ENCODE peak calls at places on chromosomes 5 and 9, in nine cellular contexts. One of them, this sample, is unnamed.
A peak's percentile ranks its signal among the peaks of the same experiment; 100 is the strongest.

GRCh38 chr9:20476912-20477311 is 145.4 kb downstream of the MLLT3 start:
- DNase-seq in A673: no peak
- DNase-seq in WERI-Rb-1: no peak
- DNase-seq in GM23248: no peak
- DNase-seq in stomach: no peak
- DNase-seq in hepatocyte: peak; percentile 50
- DNase-seq in aorta: no peak
- DNase-seq in CD8-positive, alpha-beta memory T cell: no peak
- DNase-seq in mammary epithelial cell: no peak
- DNase-seq in this sample: peak; percentile 30

GRCh38 chr9:135255033-135255842 is 167.8 kb downstream of the OLFM1 start:
- DNase-seq in WERI-Rb-1: no peak
- DNase-seq in mammary epithelial cell: no peak
- DNase-seq in GM23248: no peak
- DNase-seq in CD8-positive, alpha-beta memory T cell: no peak
- DNase-seq in A673: no peak
- DNase-seq in stomach: no peak
- DNase-seq in aorta: peak; percentile 36
- DNase-seq in hepatocyte: no peak
- DNase-seq in this sample: no peak

GRCh38 chr5:157327771-157328170 is 61.8 kb downstream of the CYFIP2 start:
- DNase-seq in GM23248: no peak
- DNase-seq in CD8-positive, alpha-beta memory T cell: peak; percentile 56
- DNase-seq in mammary epithelial cell: no peak
- DNase-seq in aorta: no peak
- DNase-seq in stomach: no peak
- DNase-seq in hepatocyte: no peak
- DNase-seq in WERI-Rb-1: no peak
- DNase-seq in A673: no peak
- DNase-seq in this sample: no peak

GRCh38 chr5:13027886-13028285 is 916.6 kb downstream of the DNAH5 start:
- DNase-seq in hepatocyte: no peak
- DNase-seq in stomach: no peak
- DNase-seq in mammary epithelial cell: no peak
- DNase-seq in CD8-positive, alpha-beta memory T cell: no peak
- DNase-seq in GM23248: no peak
- DNase-seq in WERI-Rb-1: no peak
- DNase-seq in aorta: no peak
- DNase-seq in A673: no peak
- DNase-seq in this sample: no peak

GRCh38 chr5:137320056-137321045 is 178.8 kb downstream of the SPOCK1 start:
- DNase-seq in mammary epithelial cell: peak; percentile 66
- DNase-seq in stomach: peak; percentile 29
- DNase-seq in GM23248: peak; percentile 69
- DNase-seq in CD8-positive, alpha-beta memory T cell: no peak
- DNase-seq in WERI-Rb-1: peak; percentile 33
- DNase-seq in aorta: no peak
- DNase-seq in A673: peak; percentile 69
- DNase-seq in hepatocyte: peak; percentile 71
- DNase-seq in this sample: no peak

GRCh38 chr5:65213921-65214525 is 267.7 kb downstream of the ADAMTS6 start:
- DNase-seq in CD8-positive, alpha-beta memory T cell: no peak
- DNase-seq in A673: peak; percentile 59
- DNase-seq in GM23248: peak; percentile 38
- DNase-seq in hepatocyte: peak; percentile 30
- DNase-seq in WERI-Rb-1: peak; percentile 30
- DNase-seq in aorta: no peak
- DNase-seq in mammary epithelial cell: peak; percentile 13
- DNase-seq in stomach: no peak
- DNase-seq in this sample: no peak

GRCh38 chr9:133112361-133113026 is 8.5 kb downstream of the RALGDS start:
- DNase-seq in A673: no peak
- DNase-seq in GM23248: no peak
- DNase-seq in CD8-positive, alpha-beta memory T cell: no peak
- DNase-seq in aorta: peak; percentile 93
- DNase-seq in hepatocyte: no peak
- DNase-seq in mammary epithelial cell: no peak
- DNase-seq in stomach: no peak
- DNase-seq in WERI-Rb-1: peak; percentile 17
- DNase-seq in this sample: peak; percentile 78

GRCh38 chr9:76562511-76562911 is 103.5 kb downstream of the GCNT1 start:
- DNase-seq in stomach: no peak
- DNase-seq in A673: no peak
- DNase-seq in hepatocyte: peak; percentile 37
- DNase-seq in CD8-positive, alpha-beta memory T cell: no peak
- DNase-seq in GM23248: peak; percentile 90
- DNase-seq in WERI-Rb-1: no peak
- DNase-seq in mammary epithelial cell: peak; percentile 81
- DNase-seq in aorta: no peak
- DNase-seq in this sample: no peak

GRCh38 chr9:95018099-95018927 is 291.8 kb downstream of the AOPEP start:
- DNase-seq in WERI-Rb-1: no peak
- DNase-seq in stomach: no peak
- DNase-seq in GM23248: peak; percentile 99
- DNase-seq in CD8-positive, alpha-beta memory T cell: no peak
- DNase-seq in mammary epithelial cell: peak; percentile 99
- DNase-seq in A673: no peak
- DNase-seq in aorta: no peak
- DNase-seq in hepatocyte: no peak
- DNase-seq in this sample: peak; percentile 59

GRCh38 chr5:141853895-141854626 is 24.1 kb downstream of the PCDH1 start:
- DNase-seq in WERI-Rb-1: no peak
- DNase-seq in hepatocyte: no peak
- DNase-seq in mammary epithelial cell: no peak
- DNase-seq in stomach: no peak
- DNase-seq in A673: no peak
- DNase-seq in CD8-positive, alpha-beta memory T cell: no peak
- DNase-seq in GM23248: no peak
- DNase-seq in aorta: no peak
- DNase-seq in this sample: no peak

GRCh38 chr9:99176527-99177013 is 45.2 kb downstream of the ALG2 start:
- DNase-seq in GM23248: no peak
- DNase-seq in aorta: no peak
- DNase-seq in hepatocyte: peak; percentile 50
- DNase-seq in mammary epithelial cell: no peak
- DNase-seq in CD8-positive, alpha-beta memory T cell: no peak
- DNase-seq in A673: no peak
- DNase-seq in WERI-Rb-1: peak; percentile 77
- DNase-seq in stomach: no peak
- DNase-seq in this sample: no peak

GRCh38 chr9:35470894-35471293 is 19.0 kb upstream of the RUSC2 start:
- DNase-seq in WERI-Rb-1: no peak
- DNase-seq in mammary epithelial cell: peak; percentile 67
- DNase-seq in stomach: peak; percentile 39
- DNase-seq in A673: no peak
- DNase-seq in CD8-positive, alpha-beta memory T cell: no peak
- DNase-seq in aorta: peak; percentile 56
- DNase-seq in GM23248: peak; percentile 92
- DNase-seq in hepatocyte: no peak
- DNase-seq in this sample: no peak

GRCh38 chr9:72898784-72899733 is 53.8 kb downstream of the ALDH1A1 start:
- DNase-seq in GM23248: no peak
- DNase-seq in WERI-Rb-1: no peak
- DNase-seq in mammary epithelial cell: no peak
- DNase-seq in aorta: no peak
- DNase-seq in A673: no peak
- DNase-seq in hepatocyte: no peak
- DNase-seq in stomach: no peak
- DNase-seq in CD8-positive, alpha-beta memory T cell: no peak
- DNase-seq in this sample: no peak

GRCh38 chr9:72897069-72897649 is 55.7 kb downstream of the ALDH1A1 start:
- DNase-seq in aorta: no peak
- DNase-seq in mammary epithelial cell: no peak
- DNase-seq in hepatocyte: no peak
- DNase-seq in A673: no peak
- DNase-seq in WERI-Rb-1: no peak
- DNase-seq in GM23248: no peak
- DNase-seq in stomach: no peak
- DNase-seq in CD8-positive, alpha-beta memory T cell: no peak
- DNase-seq in this sample: no peak

GRCh38 chr9:72899734-72900477 is 52.9 kb downstream of the ALDH1A1 start:
- DNase-seq in GM23248: no peak
- DNase-seq in CD8-positive, alpha-beta memory T cell: no peak
- DNase-seq in hepatocyte: no peak
- DNase-seq in stomach: no peak
- DNase-seq in WERI-Rb-1: no peak
- DNase-seq in aorta: no peak
- DNase-seq in mammary epithelial cell: peak; percentile 23
- DNase-seq in A673: no peak
- DNase-seq in this sample: no peak

GRCh38 chr9:72896439-72896838 is 56.4 kb downstream of the ALDH1A1 start:
- DNase-seq in aorta: no peak
- DNase-seq in CD8-positive, alpha-beta memory T cell: no peak
- DNase-seq in A673: no peak
- DNase-seq in stomach: no peak
- DNase-seq in hepatocyte: no peak
- DNase-seq in GM23248: no peak
- DNase-seq in WERI-Rb-1: no peak
- DNase-seq in mammary epithelial cell: no peak
- DNase-seq in this sample: no peak

GRCh38 chr9:72898360-72898759 is 54.5 kb downstream of the ALDH1A1 start:
- DNase-seq in aorta: no peak
- DNase-seq in hepatocyte: no peak
- DNase-seq in stomach: no peak
- DNase-seq in CD8-positive, alpha-beta memory T cell: no peak
- DNase-seq in WERI-Rb-1: no peak
- DNase-seq in A673: no peak
- DNase-seq in GM23248: no peak
- DNase-seq in mammary epithelial cell: no peak
- DNase-seq in this sample: no peak
- H3K27me3 ChIP-seq in aorta: no peaks in the 10 kb centered on the region
- H3K27me3 ChIP-seq in hepatocyte: no peaks in the 10 kb centered on the region
- H3K27me3 ChIP-seq in stomach: no peaks in the 10 kb centered on the region
- H3K27me3 ChIP-seq in CD8-positive, alpha-beta memory T cell: no peaks in the 10 kb centered on the region
- H3K27me3 ChIP-seq in WERI-Rb-1: no peaks in the 10 kb centered on the region
- H3K27me3 ChIP-seq in A673: no peaks in the 10 kb centered on the region
- H3K27me3 ChIP-seq in GM23248: no peaks in the 10 kb centered on the region
- H3K27me3 ChIP-seq in mammary epithelial cell: no peaks in the 10 kb centered on the region
- H3K27me3 ChIP-seq in this sample: no peaks in the 10 kb centered on the region

GRCh38 chr5:168165221-168165965 is 126.1 kb upstream of the WWC1 start:
- DNase-seq in hepatocyte: no peak
- DNase-seq in A673: peak; percentile 17
- DNase-seq in aorta: no peak
- DNase-seq in stomach: no peak
- DNase-seq in mammary epithelial cell: peak; percentile 11
- DNase-seq in GM23248: no peak
- DNase-seq in WERI-Rb-1: no peak
- DNase-seq in CD8-positive, alpha-beta memory T cell: no peak
- DNase-seq in this sample: no peak
- H3K4me3 ChIP-seq in hepatocyte: no peak overlapping the region
- H3K4me3 ChIP-seq in A673: no peak overlapping the region
- H3K4me3 ChIP-seq in aorta: no peak overlapping the region
- H3K4me3 ChIP-seq in stomach: no peak overlapping the region
- H3K4me3 ChIP-seq in mammary epithelial cell: no peak overlapping the region
- H3K4me3 ChIP-seq in GM23248: no peak overlapping the region
- H3K4me3 ChIP-seq in WERI-Rb-1: no peak overlapping the region
- H3K4me3 ChIP-seq in CD8-positive, alpha-beta memory T cell: no peak overlapping the region
- H3K4me3 ChIP-seq in this sample: no peak overlapping the region

DNA sequence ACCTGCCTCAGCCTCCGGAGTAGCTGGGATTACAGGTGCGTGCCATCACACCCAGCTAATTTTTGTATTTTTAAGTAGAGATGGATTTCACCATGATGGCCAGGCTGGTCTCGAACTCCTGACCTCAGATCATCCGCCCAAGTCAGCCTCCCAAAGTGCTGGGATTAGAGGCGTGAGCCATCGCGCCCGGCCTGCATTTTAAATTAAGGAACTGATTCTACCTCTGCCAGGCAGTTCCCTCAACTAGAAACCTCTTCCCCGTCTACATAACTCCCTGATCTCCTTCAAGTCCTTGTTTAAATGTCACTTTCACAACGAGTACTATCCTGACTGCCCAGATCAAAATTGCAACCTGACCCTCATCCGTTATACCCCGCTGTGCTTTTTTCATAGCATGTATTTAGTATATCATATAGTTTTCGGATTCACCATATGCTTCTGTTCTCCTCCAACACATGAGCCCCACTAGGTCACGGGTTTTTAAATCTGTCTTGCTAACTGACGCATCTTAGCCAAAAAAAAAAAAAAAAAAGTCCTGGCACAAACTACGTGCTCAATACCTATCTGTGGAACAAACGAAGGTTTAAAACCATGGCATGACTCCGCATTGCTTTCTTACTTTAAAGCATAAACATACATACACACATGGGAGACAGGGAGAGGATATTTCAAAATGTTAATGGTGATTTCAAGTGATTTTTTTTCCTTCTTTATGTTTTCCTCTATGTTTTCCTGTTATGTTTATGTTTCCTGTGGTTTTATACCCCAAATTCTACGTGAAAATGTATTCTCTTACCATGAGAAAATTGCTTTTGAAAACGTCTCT is 766 bp upstream of the SOWAHA start:
- DNase-seq in stomach: peak; percentile 15
- DNase-seq in WERI-Rb-1: no peak
- DNase-seq in A673: no peak
- DNase-seq in GM23248: no peak
- DNase-seq in aorta: no peak
- DNase-seq in hepatocyte: no peak
- DNase-seq in mammary epithelial cell: no peak
- DNase-seq in CD8-positive, alpha-beta memory T cell: no peak
- DNase-seq in this sample: peak; percentile 54
- H3K27me3 ChIP-seq in stomach: peaks cover 51% of the 10 kb centered on the region
- H3K27me3 ChIP-seq in WERI-Rb-1: no peaks in the 10 kb centered on the region
- H3K27me3 ChIP-seq in A673: peaks cover 21% of the 10 kb centered on the region
- H3K27me3 ChIP-seq in GM23248: peaks cover 23% of the 10 kb centered on the region
- H3K27me3 ChIP-seq in aorta: no peaks in the 10 kb centered on the region
- H3K27me3 ChIP-seq in hepatocyte: peaks cover 17% of the 10 kb centered on the region
- H3K27me3 ChIP-seq in mammary epithelial cell: peaks cover 9% of the 10 kb centered on the region
- H3K27me3 ChIP-seq in CD8-positive, alpha-beta memory T cell: peaks cover 22% of the 10 kb centered on the region
- H3K27me3 ChIP-seq in this sample: no peaks in the 10 kb centered on the region

GRCh38 chr5:113259034-113259433 is 175.8 kb downstream of the TSSK1B start:
- DNase-seq in A673: no peak
- DNase-seq in CD8-positive, alpha-beta memory T cell: no peak
- DNase-seq in WERI-Rb-1: no peak
- DNase-seq in mammary epithelial cell: no peak
- DNase-seq in hepatocyte: no peak
- DNase-seq in GM23248: no peak
- DNase-seq in stomach: no peak
- DNase-seq in aorta: no peak
- DNase-seq in this sample: no peak

GRCh38 chr5:113255579-113256210 is 179.1 kb downstream of the TSSK1B start:
- DNase-seq in aorta: no peak
- DNase-seq in A673: no peak
- DNase-seq in GM23248: no peak
- DNase-seq in hepatocyte: no peak
- DNase-seq in mammary epithelial cell: no peak
- DNase-seq in stomach: no peak
- DNase-seq in CD8-positive, alpha-beta memory T cell: no peak
- DNase-seq in WERI-Rb-1: no peak
- DNase-seq in this sample: no peak

GRCh38 chr5:113253037-113253436 is 181.8 kb downstream of the TSSK1B start:
- DNase-seq in WERI-Rb-1: no peak
- DNase-seq in A673: no peak
- DNase-seq in GM23248: no peak
- DNase-seq in hepatocyte: no peak
- DNase-seq in stomach: no peak
- DNase-seq in aorta: no peak
- DNase-seq in mammary epithelial cell: no peak
- DNase-seq in CD8-positive, alpha-beta memory T cell: no peak
- DNase-seq in this sample: no peak

GRCh38 chr5:113255105-113255504 is 179.7 kb downstream of the TSSK1B start:
- DNase-seq in CD8-positive, alpha-beta memory T cell: no peak
- DNase-seq in WERI-Rb-1: no peak
- DNase-seq in A673: no peak
- DNase-seq in hepatocyte: no peak
- DNase-seq in mammary epithelial cell: no peak
- DNase-seq in aorta: no peak
- DNase-seq in stomach: no peak
- DNase-seq in GM23248: no peak
- DNase-seq in this sample: no peak

GRCh38 chr5:113256671-113257452 is 177.9 kb downstream of the TSSK1B start:
- DNase-seq in GM23248: no peak
- DNase-seq in CD8-positive, alpha-beta memory T cell: no peak
- DNase-seq in mammary epithelial cell: no peak
- DNase-seq in WERI-Rb-1: no peak
- DNase-seq in hepatocyte: no peak
- DNase-seq in A673: no peak
- DNase-seq in aorta: no peak
- DNase-seq in stomach: no peak
- DNase-seq in this sample: no peak
- H3K4me3 ChIP-seq in GM23248: no peak overlapping the region
- H3K4me3 ChIP-seq in CD8-positive, alpha-beta memory T cell: no peak overlapping the region
- H3K4me3 ChIP-seq in mammary epithelial cell: no peak overlapping the region
- H3K4me3 ChIP-seq in WERI-Rb-1: no peak overlapping the region
- H3K4me3 ChIP-seq in hepatocyte: no peak overlapping the region
- H3K4me3 ChIP-seq in A673: no peak overlapping the region
- H3K4me3 ChIP-seq in aorta: no peak overlapping the region
- H3K4me3 ChIP-seq in stomach: no peak overlapping the region
- H3K4me3 ChIP-seq in this sample: no peak overlapping the region